ENCODE peak calls at places on chromosomes 12 and 14, in nine cellular contexts. S is right lobe of liver; R is activated CD8-positive, alpha-beta T cell treated with anti-CD3 and anti-CD28 coated beads for 36 hours; E is AG10803; G is kidney; V is Caco-2; B is astrocyte of the spinal cord; Y is neural crest cell; D is cardiac fibroblast. I is an unnamed sample.

GRCh38 chr14:99601301-99601945 is 2.6 kb downstream of the CCDC85C start:
- DNase-seq in S (peak), R (no peak), E (peak), G (no peak), V (no peak), B (peak), Y (no peak), D (peak), I (no peak)

GRCh38 chr12:116060765-116061164 is 216.7 kb downstream of the MED13L start:
- DNase-seq in S (no peak), R (no peak), E (no peak), G (no peak), V (no peak), B (no peak), Y (no peak), D (peak), I (no peak)

GRCh38 chr14:59187802-59188460 is 536 bp upstream of the DAAM1 start:
- DNase-seq in S (peak), R (peak), E (no peak), G (no peak), V (peak), B (no peak), Y (peak), D (peak), I (peak)

GRCh38 chr12:50536831-50537537 is 32.2 kb downstream of the DIP2B start:
- DNase-seq in S (no peak), R (no peak), E (no peak), G (no peak), V (no peak), B (no peak), Y (no peak), D (no peak), I (no peak)

GRCh38 chr12:72281145-72281544 is 9.0 kb downstream of the TRHDE start:
- DNase-seq in S (no peak), R (no peak), E (peak), G (no peak), V (no peak), B (peak), Y (no peak), D (no peak), I (no peak)

GRCh38 chr12:108046135-108046534 is 83.0 kb upstream of the WSCD2 start:
- DNase-seq in S (no peak), R (no peak), E (no peak), G (no peak), V (no peak), B (no peak), Y (no peak), D (no peak), I (no peak)

GRCh38 chr14:96734076-96734622 is 63.0 kb upstream of the VRK1 start:
- DNase-seq in S (no peak), R (no peak), E (no peak), G (no peak), V (no peak), B (no peak), Y (no peak), D (no peak), I (no peak)

GRCh38 chr14:99250636-99251208 is 21.3 kb downstream of the BCL11B start:
- DNase-seq in S (no peak), R (no peak), E (no peak), G (no peak), V (no peak), B (no peak), Y (no peak), D (no peak), I (no peak)

GRCh38 chr12:97960741-97961608 is 498.4 kb downstream of the RMST start:
- DNase-seq in S (no peak), R (peak), E (peak), G (no peak), V (no peak), B (peak), Y (peak), D (peak), I (no peak)

GRCh38 chr12:12612403-12612802 is 727 bp downstream of the CREBL2 start:
- DNase-seq in S (no peak), R (peak), E (peak), G (no peak), V (no peak), B (peak), Y (peak), D (peak), I (no peak)

GRCh38 chr14:60116181-60116580 is 24.5 kb downstream of the PCNX4 start:
- DNase-seq in S (no peak), R (no peak), E (peak), G (no peak), V (no peak), B (no peak), Y (no peak), D (no peak), I (no peak)

GRCh38 chr12:79058342-79058741 is 193.8 kb downstream of the SYT1 start:
- DNase-seq in S (no peak), R (no peak), E (no peak), G (no peak), V (no peak), B (peak), Y (no peak), D (peak), I (no peak)

GRCh38 chr14:94037954-94038353 is 11.8 kb downstream of the OTUB2 start:
- DNase-seq in S (no peak), R (no peak), E (no peak), G (no peak), V (no peak), B (no peak), Y (no peak), D (no peak), I (peak)

GRCh38 chr14:68781161-68782021 is 11.5 kb downstream of the ZFP36L1 start:
- DNase-seq in S (no peak), R (peak), E (no peak), G (no peak), V (peak), B (no peak), Y (no peak), D (no peak), I (peak)

GRCh38 chr14:23933108-23933507 is 20.5 kb upstream of the DHRS4 start:
- DNase-seq in S (no peak), R (no peak), E (no peak), G (no peak), V (no peak), B (no peak), Y (no peak), D (no peak), I (no peak)

GRCh38 chr12:57452937-57453509 is 2.1 kb upstream of the INHBE start:
- DNase-seq in S (peak), R (peak), E (peak), G (peak), V (peak), B (peak), Y (peak), D (peak), I (peak)

GRCh38 chr14:50667491-50668007 is 557 bp downstream of the SAV1 start:
- DNase-seq in S (no peak), R (peak), E (no peak), G (no peak), V (peak), B (no peak), Y (no peak), D (no peak), I (no peak)

GRCh38 chr12:3315201-3315661 is 175.8 kb upstream of the PRMT8 start:
- DNase-seq in S (peak), R (no peak), E (peak), G (peak), V (peak), B (peak), Y (no peak), D (peak), I (no peak)

GRCh38 chr14:55699131-55700057 is 119.4 kb downstream of the KTN1 start:
- DNase-seq in S (no peak), R (no peak), E (peak), G (no peak), V (peak), B (peak), Y (no peak), D (peak), I (no peak)

GRCh38 chr14:44886860-44887595 is 74.7 kb downstream of the KLHL28 start:
- DNase-seq in S (no peak), R (no peak), E (no peak), G (no peak), V (no peak), B (no peak), Y (no peak), D (no peak), I (no peak)

GRCh38 chr12:56425188-56425587 is 24.0 kb downstream of the TIMELESS start:
- DNase-seq in S (no peak), R (no peak), E (no peak), G (no peak), V (no peak), B (no peak), Y (no peak), D (no peak), I (no peak)

GRCh38 chr14:92967346-92967926 is 44.5 kb downstream of the CHGA start:
- DNase-seq in S (no peak), R (no peak), E (peak), G (no peak), V (no peak), B (no peak), Y (no peak), D (peak), I (no peak)

GRCh38 chr12:62827042-62827441 is 107.9 kb downstream of the PPM1H start:
- DNase-seq in S (no peak), R (no peak), E (no peak), G (no peak), V (no peak), B (no peak), Y (no peak), D (no peak), I (no peak)
- TF ChIP-seq CTCF in S (no peak), R (no peak), E (no peak), G (no peak), V (no peak), B (peak), Y (peak), D (peak), I (no peak)

DNA sequence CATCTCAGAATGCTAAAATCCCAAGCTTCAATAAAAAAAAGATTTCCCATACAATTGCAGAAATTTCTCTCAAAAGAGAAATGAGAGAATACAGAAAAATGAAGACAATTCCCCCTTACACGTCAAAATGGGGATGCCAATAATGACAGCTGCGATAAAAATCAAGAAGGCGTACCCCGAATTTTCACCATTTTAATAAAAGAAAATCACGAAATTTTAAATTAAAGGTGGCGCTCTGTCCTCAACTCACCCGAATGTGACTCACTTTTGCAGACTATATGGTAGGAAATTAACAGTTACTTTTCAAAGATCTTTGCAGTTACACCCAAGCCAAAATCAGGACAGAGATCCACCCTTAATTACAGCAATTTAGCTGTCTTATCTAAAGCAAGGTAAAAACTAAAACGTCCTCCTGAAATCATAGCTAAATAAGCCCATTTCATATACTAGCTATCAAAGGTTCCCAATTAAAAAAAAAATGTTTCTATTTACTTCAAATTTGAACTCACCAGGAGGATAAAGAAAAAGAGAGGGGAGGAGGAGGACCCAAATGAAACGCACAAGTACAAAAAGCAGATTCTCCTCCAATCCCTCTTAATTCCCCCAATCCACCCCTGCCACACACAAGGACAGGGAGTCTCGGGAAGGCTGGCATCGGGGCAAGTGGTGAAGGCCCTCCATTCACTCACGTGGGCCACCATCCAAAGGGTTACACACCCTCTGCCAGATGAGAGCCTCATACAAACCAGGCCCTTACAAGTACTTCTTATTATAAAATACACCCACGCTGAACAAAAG is 1.9 kb downstream of the ATP2B1 start:
- DNase-seq in S (peak), R (peak), E (peak), G (peak), V (no peak), B (peak), Y (no peak), D (no peak), I (peak)
- TF ChIP-seq CTCF in S (no peak), R (no peak), E (no peak), G (no peak), V (no peak), B (no peak), Y (no peak), D (no peak), I (no peak)

GRCh38 chr12:69570545-69571399 is 14.5 kb upstream of the CCT2 start:
- DNase-seq in S (no peak), R (peak), E (peak), G (no peak), V (peak), B (peak), Y (peak), D (peak), I (no peak)
- TF ChIP-seq CTCF in S (peak), R (peak), E (peak), G (peak), V (peak), B (peak), Y (peak), D (peak), I (peak)

GRCh38 chr12:69919565-69919964 is 94.5 kb downstream of the MYRFL start:
- DNase-seq in S (no peak), R (no peak), E (no peak), G (no peak), V (no peak), B (no peak), Y (no peak), D (no peak), I (no peak)

GRCh38 chr12:69915964-69916363 is 90.9 kb downstream of the MYRFL start:
- DNase-seq in S (no peak), R (no peak), E (no peak), G (no peak), V (no peak), B (no peak), Y (no peak), D (no peak), I (no peak)

GRCh38 chr12:69910739-69911138 is 85.7 kb downstream of the MYRFL start:
- DNase-seq in S (no peak), R (no peak), E (no peak), G (no peak), V (no peak), B (no peak), Y (no peak), D (no peak), I (no peak)

GRCh38 chr12:69918287-69918686 is 93.3 kb downstream of the MYRFL start:
- DNase-seq in S (no peak), R (no peak), E (no peak), G (no peak), V (no peak), B (no peak), Y (no peak), D (no peak), I (no peak)

DNA sequence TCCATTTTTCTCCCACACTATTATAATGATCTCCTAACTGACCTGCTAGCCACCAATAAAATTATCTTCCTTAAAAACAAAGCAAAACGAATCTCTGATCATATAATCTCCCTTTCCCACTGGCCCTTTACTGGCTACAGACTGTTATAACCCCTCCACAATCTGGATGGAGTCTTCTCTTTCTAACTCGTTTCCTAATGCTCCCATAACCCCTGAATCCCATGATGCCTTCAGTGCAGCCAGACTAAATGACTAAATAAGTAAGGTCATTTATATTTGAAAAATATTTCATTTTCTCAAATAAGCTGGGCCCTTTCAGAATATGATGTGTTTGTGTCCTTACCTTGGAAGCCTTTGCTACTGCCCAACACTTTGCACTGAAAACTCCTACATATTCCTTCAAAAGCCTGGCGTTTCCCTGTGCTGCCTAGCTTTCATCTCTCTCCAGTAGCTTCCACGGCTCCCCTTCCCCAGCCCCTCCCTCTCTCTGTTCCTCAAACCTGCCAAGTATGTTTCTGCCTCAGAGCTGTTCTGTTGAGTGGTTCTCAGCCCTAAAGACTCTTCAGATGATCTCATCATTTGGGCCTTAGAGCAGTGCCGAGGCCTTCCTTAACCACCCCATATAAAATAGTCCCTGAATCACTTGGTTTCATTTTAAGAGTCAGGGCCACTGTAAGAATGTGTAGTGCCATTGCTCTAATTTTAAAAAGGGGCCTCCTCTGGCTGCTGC is 91.7 kb downstream of the MYRFL start:
- DNase-seq in S (no peak), R (no peak), E (no peak), G (no peak), V (no peak), B (no peak), Y (no peak), D (peak), I (no peak)
- TF ChIP-seq CTCF in S (no peak), R (no peak), E (no peak), G (no peak), V (no peak), B (no peak), Y (no peak), D (no peak), I (no peak)

GRCh38 chr12:68367136-68367535 is 35.0 kb upstream of the MDM1 start:
- DNase-seq in S (no peak), R (peak), E (no peak), G (no peak), V (no peak), B (no peak), Y (no peak), D (no peak), I (no peak)

GRCh38 chr12:68361953-68362352 is 29.8 kb upstream of the MDM1 start:
- DNase-seq in S (no peak), R (no peak), E (no peak), G (no peak), V (no peak), B (no peak), Y (no peak), D (no peak), I (no peak)

GRCh38 chr12:68368332-68368731 is 36.2 kb upstream of the MDM1 start:
- DNase-seq in S (no peak), R (no peak), E (peak), G (no peak), V (no peak), B (no peak), Y (no peak), D (peak), I (no peak)

GRCh38 chr12:68367903-68368302 is 35.7 kb upstream of the MDM1 start:
- DNase-seq in S (no peak), R (peak), E (peak), G (no peak), V (no peak), B (no peak), Y (no peak), D (peak), I (no peak)

DNA sequence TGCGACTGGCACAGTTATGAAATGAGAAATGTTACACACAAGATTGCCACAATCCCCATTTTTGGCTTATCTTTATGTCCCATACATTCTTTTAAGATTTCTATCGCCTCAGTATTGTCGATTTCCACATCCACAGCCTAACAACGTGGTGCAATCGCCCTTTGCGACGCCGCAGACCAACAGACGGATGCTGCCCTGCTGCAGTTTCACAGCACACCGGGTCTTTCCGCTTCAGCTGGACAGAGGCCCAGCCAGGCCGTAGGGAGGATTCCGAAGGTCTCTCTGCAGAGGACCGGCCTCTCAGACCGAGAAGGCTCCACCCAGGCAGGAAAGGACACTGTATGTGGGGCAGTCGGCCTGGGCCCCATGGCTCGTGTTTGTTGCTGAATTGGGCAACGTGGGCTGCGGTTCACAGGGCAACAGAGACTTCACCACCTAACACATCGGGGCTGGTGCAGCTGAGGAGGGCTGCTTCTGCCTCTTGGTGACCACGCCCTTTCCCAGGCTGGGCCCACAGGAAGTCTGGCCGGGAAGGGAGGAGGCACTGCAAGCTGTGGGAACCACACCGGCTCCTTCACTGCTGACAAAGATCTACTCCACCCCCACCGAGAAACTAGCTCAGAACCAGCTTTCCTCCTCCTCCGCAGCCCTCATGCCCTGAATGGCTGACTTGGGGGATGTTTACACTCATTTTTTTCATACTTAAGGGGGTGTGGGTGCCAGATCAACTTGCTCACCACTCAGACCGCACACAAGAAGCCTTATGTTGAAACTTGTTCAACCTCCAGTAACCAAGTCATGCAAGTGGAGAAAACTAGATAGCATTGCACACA is 32.9 kb upstream of the MDM1 start:
- DNase-seq in S (peak), R (peak), E (peak), G (peak), V (peak), B (peak), Y (peak), D (peak), I (peak)
- TF ChIP-seq CTCF in S (no peak), R (no peak), E (no peak), G (no peak), V (no peak), B (no peak), Y (no peak), D (no peak), I (no peak)

DNA sequence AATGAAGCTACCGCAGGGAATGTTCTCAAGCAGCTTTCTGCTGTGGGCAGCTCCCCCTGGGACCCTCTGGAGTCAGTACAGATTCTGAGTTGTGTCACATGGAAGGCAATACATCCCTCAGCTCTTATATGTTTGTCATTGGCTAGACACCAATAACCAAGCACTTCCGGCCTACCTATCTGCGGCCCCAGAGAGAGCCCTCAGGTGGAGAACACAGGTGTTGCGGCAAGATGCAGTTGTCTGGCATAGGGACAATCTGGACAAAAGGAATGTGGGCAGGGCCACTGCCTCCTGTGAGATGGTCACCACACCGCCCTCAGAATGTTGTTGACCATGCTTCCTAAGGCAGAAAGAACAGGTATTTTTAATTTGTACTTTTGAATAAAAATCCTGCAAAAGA is 118.7 kb downstream of the BRMS1L start:
- DNase-seq in S (no peak), R (peak), E (no peak), G (no peak), V (peak), B (no peak), Y (no peak), D (peak), I (no peak)
- TF ChIP-seq CTCF in S (no peak), R (peak), E (no peak), G (no peak), V (peak), B (no peak), Y (peak), D (no peak), I (no peak)

GRCh38 chr12:48021485-48022179 is 17.4 kb upstream of the COL2A1 start:
- DNase-seq in S (no peak), R (no peak), E (no peak), G (no peak), V (peak), B (no peak), Y (no peak), D (no peak), I (no peak)

GRCh38 chr12:48023386-48023785 is 19.1 kb upstream of the COL2A1 start:
- DNase-seq in S (no peak), R (no peak), E (no peak), G (no peak), V (peak), B (no peak), Y (no peak), D (no peak), I (no peak)

GRCh38 chr12:48019639-48020265 is 15.5 kb upstream of the COL2A1 start:
- DNase-seq in S (no peak), R (no peak), E (no peak), G (no peak), V (no peak), B (no peak), Y (no peak), D (no peak), I (no peak)

GRCh38 chr12:48022676-48023385 is 18.6 kb upstream of the COL2A1 start:
- DNase-seq in S (no peak), R (no peak), E (no peak), G (no peak), V (peak), B (no peak), Y (no peak), D (no peak), I (no peak)

GRCh38 chr12:48022180-48022521 is 17.9 kb upstream of the COL2A1 start:
- DNase-seq in S (no peak), R (no peak), E (no peak), G (no peak), V (no peak), B (no peak), Y (no peak), D (no peak), I (no peak)
- TF ChIP-seq CTCF in S (no peak), R (no peak), E (no peak), G (no peak), V (no peak), B (no peak), Y (no peak), D (no peak), I (no peak)